ENCODE peak calls at places on chromosomes 13 and 19, in seven cellular contexts. S is CD4-positive, alpha-beta T cell; G is heart right ventricle; U is GM23338; R is Panc1; Q is foreskin keratinocyte; O is suprapubic skin. T is an unnamed sample.
A peak's percentile ranks its signal among the peaks of the same experiment; 100 is the strongest.

GRCh38 chr19:13156968-13157882 is 7.0 kb downstream of the IER2 start:
- DNase-seq in R (no peak), U (no peak), S (no peak), Q (no peak), G (no peak), O (no peak), T (no peak)

GRCh38 chr13:77883328-77883727 is 35.3 kb downstream of the EDNRB start:
- DNase-seq in R (no peak), S (no peak), U (no peak), O (no peak), Q (no peak), G (no peak), T (no peak)

GRCh38 chr19:34733266-34733825 is 697 bp upstream of the ZNF181 start:
- DNase-seq in Q (no peak), R (no peak), S (no peak), O (peak; percentile 82), U (peak; percentile 75), G (no peak), T (peak; percentile 40)

GRCh38 chr13:85286081-85286480 is 513.1 kb downstream of the SLITRK6 start:
- DNase-seq in O (no peak), Q (no peak), S (no peak), R (no peak), G (no peak), U (no peak), T (no peak)

GRCh38 chr19:50897191-50897607 is 14.0 kb downstream of the KLK4 start:
- DNase-seq in G (no peak), O (no peak), U (no peak), R (no peak), S (no peak), Q (no peak), T (no peak)

GRCh38 chr19:47032171-47032811 is 12.7 kb downstream of the NPAS1 start:
- DNase-seq in G (peak; percentile 48), O (no peak), R (no peak), S (peak; percentile 53), Q (no peak), U (peak; percentile 94), T (no peak)

GRCh38 chr19:45717983-45718650 is 12.6 kb downstream of the FBXO46 start:
- DNase-seq in O (no peak), G (no peak), R (no peak), S (no peak), U (no peak), Q (no peak), T (no peak)

GRCh38 chr19:45368737-45369340 is 1.5 kb downstream of the ERCC2 start:
- DNase-seq in O (no peak), U (peak; percentile 40), S (no peak), G (no peak), R (no peak), Q (no peak), T (no peak)

GRCh38 chr13:45831851-45832250 is 19.7 kb downstream of the SIAH3 start:
- DNase-seq in Q (no peak), O (no peak), S (no peak), G (no peak), U (no peak), R (no peak), T (no peak)

GRCh38 chr19:15161028-15161984 is 39.5 kb downstream of the NOTCH3 start:
- DNase-seq in O (no peak), S (no peak), Q (no peak), U (peak; percentile 38), G (no peak), R (no peak), T (no peak)
- TF ChIP-seq CTCF in O (no peak), S (no peak), Q (peak; percentile 11), U (peak; percentile 43), G (peak; percentile 23), R (peak; percentile 84), T (peak; percentile 43)

DNA sequence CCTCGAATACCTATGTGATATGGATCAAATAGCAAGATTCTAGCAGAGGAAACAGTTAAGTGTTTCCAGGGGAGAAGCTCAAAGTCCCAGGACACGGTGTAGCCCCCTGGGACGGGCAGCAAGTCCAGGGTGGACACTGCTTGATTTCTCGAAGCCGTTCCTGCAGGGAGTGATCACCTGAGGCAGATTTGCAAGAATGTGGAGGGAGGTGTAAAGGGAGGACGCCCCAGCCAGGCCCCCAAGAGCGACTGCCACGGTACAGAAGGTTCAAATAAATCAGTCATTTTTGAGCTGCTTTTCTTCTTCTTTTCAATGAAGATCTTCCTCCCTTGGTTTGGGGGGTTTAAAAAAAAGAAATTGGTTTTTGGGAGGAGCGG is 41.4 kb downstream of the KLF2 start:
- DNase-seq in G (no peak), S (no peak), R (no peak), O (no peak), U (no peak), Q (no peak), T (no peak)
- H3K27ac ChIP-seq in G (no peak overlapping the region), S (peak overlapping the region; percentile 97), R (no peak overlapping the region), O (peak overlapping the region; percentile 35), U (no peak overlapping the region), Q (no peak overlapping the region), T (no peak overlapping the region)

GRCh38 chr19:17529239-17530158 is 18.1 kb downstream of the PGLS start:
- DNase-seq in Q (no peak), G (no peak), S (no peak), O (no peak), R (no peak), U (no peak), T (no peak)

GRCh38 chr19:17528610-17529009 is 17.2 kb downstream of the PGLS start:
- DNase-seq in S (no peak), U (no peak), O (no peak), R (no peak), Q (no peak), G (no peak), T (no peak)

GRCh38 chr19:17525141-17525540 is 13.7 kb downstream of the PGLS start:
- DNase-seq in U (no peak), Q (no peak), O (no peak), R (no peak), G (no peak), S (no peak), T (no peak)

GRCh38 chr19:17526922-17527321 is 15.5 kb downstream of the PGLS start:
- DNase-seq in G (no peak), O (no peak), S (no peak), Q (no peak), U (no peak), R (no peak), T (no peak)

GRCh38 chr19:17527326-17527725 is 15.9 kb downstream of the PGLS start:
- DNase-seq in Q (no peak), S (no peak), O (no peak), R (no peak), G (no peak), U (no peak), T (no peak)
- TF ChIP-seq CTCF in Q (no peak), S (no peak), O (no peak), R (no peak), G (no peak), U (no peak), T (no peak)

GRCh38 chr13:48656621-48657020 is 2.9 kb downstream of the CYSLTR2 start:
- DNase-seq in Q (no peak), S (no peak), U (no peak), R (no peak), O (no peak), G (no peak), T (no peak)

GRCh38 chr13:48655291-48655690 is 1.6 kb downstream of the CYSLTR2 start:
- DNase-seq in R (no peak), S (no peak), Q (no peak), U (no peak), G (no peak), O (no peak), T (no peak)

GRCh38 chr13:48654511-48654910 is 782 bp downstream of the CYSLTR2 start:
- DNase-seq in S (no peak), O (no peak), Q (no peak), G (no peak), R (no peak), U (no peak), T (no peak)

GRCh38 chr13:48648446-48648845 is 5.3 kb upstream of the CYSLTR2 start:
- DNase-seq in O (no peak), R (no peak), G (no peak), U (no peak), S (no peak), Q (no peak), T (no peak)

GRCh38 chr13:48653074-48654054 is at the start of gene CYSLTR2:
- DNase-seq in O (no peak), Q (no peak), U (peak; percentile 52), R (no peak), G (no peak), S (no peak), T (no peak)
- H3K27ac ChIP-seq in O (no peak within 1 kb of the TSS), Q (no peak within 1 kb of the TSS), U (no peak within 1 kb of the TSS), R (no peak within 1 kb of the TSS), G (peak within 1 kb of the TSS; percentile 79), S (peak within 1 kb of the TSS; percentile 75), T (peak within 1 kb of the TSS; percentile 82)

T was measured in left ventricle myocardium inferior.